ENCODE peak calls at places on chromosome 5, in six cellular contexts. O is HFF-Myc, S is hepatocyte, A is K562, V is astrocyte of the cerebellum, U is cardiac muscle cell. X is an unnamed sample.

GRCh38 chr5:73447234-73448071 is 1.1 kb downstream of the FOXD1 start:
- DNase-seq in O (no peak), S (peak; percentile 54), A (peak; percentile 63), V (no peak), U (peak; percentile 31), X (no peak)

GRCh38 chr5:72451771-72452505 is 55.3 kb downstream of the ZNF366 start:
- DNase-seq in O (no peak), S (peak; percentile 53), A (no peak), V (peak; percentile 81), U (peak; percentile 99), X (peak; percentile 92)

GRCh38 chr5:56012281-56012963 is 17.7 kb upstream of the IL6ST start:
- DNase-seq in O (peak; percentile 63), S (no peak), A (no peak), V (no peak), U (peak; percentile 76), X (no peak)

GRCh38 chr5:139691275-139691629 is 43.1 kb downstream of the CXXC5 start:
- DNase-seq in O (no peak), S (no peak), A (no peak), V (no peak), U (no peak), X (no peak)

GRCh38 chr5:78638423-78638822 is 10.1 kb downstream of the LHFPL2 start:
- DNase-seq in O (peak; percentile 89), S (peak; percentile 86), A (no peak), V (peak; percentile 67), U (peak; percentile 92), X (peak; percentile 87)

GRCh38 chr5:151620463-151620844 is 29.3 kb upstream of the FAT2 start:
- DNase-seq in O (no peak), S (no peak), A (no peak), V (no peak), U (no peak), X (no peak)

GRCh38 chr5:171667341-171668096 is 118.1 kb upstream of the SMIM23 start:
- DNase-seq in O (peak; percentile 79), S (peak; percentile 55), A (no peak), V (peak; percentile 94), U (peak; percentile 88), X (peak; percentile 50)

GRCh38 chr5:135238622-135239460 is 160.2 kb downstream of the MACROH2A1 start:
- DNase-seq in O (no peak), S (no peak), A (no peak), V (no peak), U (no peak), X (no peak)

GRCh38 chr5:9354336-9355081 is 191.4 kb downstream of the SEMA5A start:
- DNase-seq in O (no peak), S (no peak), A (no peak), V (no peak), U (no peak), X (no peak)

GRCh38 chr5:22852807-22853670 is at the start of gene CDH12:
- DNase-seq in O (no peak), S (peak; percentile 26), A (no peak), V (no peak), U (no peak), X (no peak)

GRCh38 chr5:1547236-1547635 is 23.5 kb upstream of the LPCAT1 start:
- DNase-seq in O (no peak), S (no peak), A (no peak), V (no peak), U (no peak), X (no peak)

GRCh38 chr5:92979716-92980115 is 601.3 kb downstream of the NR2F1-AS1 start:
- DNase-seq in O (no peak), S (no peak), A (no peak), V (no peak), U (no peak), X (no peak)

GRCh38 chr5:157283434-157283833 is 17.5 kb downstream of the CYFIP2 start:
- DNase-seq in O (no peak), S (no peak), A (no peak), V (no peak), U (no peak), X (no peak)

GRCh38 chr5:160054831-160055230 is 45.9 kb downstream of the TTC1 start:
- DNase-seq in O (no peak), S (peak; percentile 65), A (peak; percentile 35), V (no peak), U (no peak), X (no peak)

GRCh38 chr5:2194949-2195348 is 312.2 kb upstream of the IRX4 start:
- DNase-seq in O (no peak), S (no peak), A (no peak), V (no peak), U (no peak), X (no peak)

GRCh38 chr5:128228506-128228905 is 144.9 kb downstream of the SLC12A2 start:
- DNase-seq in O (peak; percentile 55), S (no peak), A (no peak), V (peak; percentile 75), U (peak; percentile 58), X (no peak)

GRCh38 chr5:76367623-76368366 is 35.3 kb upstream of the IQGAP2 start:
- DNase-seq in O (no peak), S (no peak), A (peak; percentile 43), V (no peak), U (no peak), X (no peak)

GRCh38 chr5:167766957-167767356 is 524.5 kb upstream of the WWC1 start:
- DNase-seq in O (no peak), S (no peak), A (no peak), V (no peak), U (no peak), X (no peak)

GRCh38 chr5:72018158-72018803 is 89.0 kb upstream of the MAP1B start:
- DNase-seq in O (peak; percentile 86), S (peak; percentile 67), A (peak; percentile 69), V (no peak), U (peak; percentile 63), X (no peak)

GRCh38 chr5:55601209-55601618 is 66.5 kb upstream of the PLPP1 start:
- DNase-seq in O (peak; percentile 82), S (peak; percentile 87), A (no peak), V (peak; percentile 46), U (peak; percentile 79), X (no peak)

GRCh38 chr5:30505014-30505886 is 688.2 kb upstream of the CDH6 start:
- DNase-seq in O (no peak), S (no peak), A (no peak), V (peak; percentile 34), U (peak; percentile 0), X (no peak)

GRCh38 chr5:66643383-66643782 is 47.2 kb downstream of the MAST4 start:
- DNase-seq in O (no peak), S (no peak), A (no peak), V (no peak), U (no peak), X (no peak)

GRCh38 chr5:520196-520849 is 3.9 kb downstream of the SLC9A3 start:
- DNase-seq in O (no peak), S (no peak), A (no peak), V (no peak), U (no peak), X (no peak)
- TF ChIP-seq CTCF in O (no peak), S (no peak), A (no peak), V (no peak), U (no peak), X (no peak)

GRCh38 chr5:178433273-178433775 is 156.9 kb downstream of the COL23A1 start:
- DNase-seq in O (no peak), S (no peak), A (no peak), V (no peak), U (no peak), X (no peak)

GRCh38 chr5:178435321-178436238 is 154.6 kb downstream of the COL23A1 start:
- DNase-seq in O (no peak), S (no peak), A (no peak), V (no peak), U (no peak), X (no peak)

GRCh38 chr5:178434851-178435250 is 155.3 kb downstream of the COL23A1 start:
- DNase-seq in O (no peak), S (no peak), A (no peak), V (no peak), U (no peak), X (no peak)

GRCh38 chr5:178432421-178433272 is 157.5 kb downstream of the COL23A1 start:
- DNase-seq in O (no peak), S (no peak), A (no peak), V (no peak), U (no peak), X (no peak)

DNA sequence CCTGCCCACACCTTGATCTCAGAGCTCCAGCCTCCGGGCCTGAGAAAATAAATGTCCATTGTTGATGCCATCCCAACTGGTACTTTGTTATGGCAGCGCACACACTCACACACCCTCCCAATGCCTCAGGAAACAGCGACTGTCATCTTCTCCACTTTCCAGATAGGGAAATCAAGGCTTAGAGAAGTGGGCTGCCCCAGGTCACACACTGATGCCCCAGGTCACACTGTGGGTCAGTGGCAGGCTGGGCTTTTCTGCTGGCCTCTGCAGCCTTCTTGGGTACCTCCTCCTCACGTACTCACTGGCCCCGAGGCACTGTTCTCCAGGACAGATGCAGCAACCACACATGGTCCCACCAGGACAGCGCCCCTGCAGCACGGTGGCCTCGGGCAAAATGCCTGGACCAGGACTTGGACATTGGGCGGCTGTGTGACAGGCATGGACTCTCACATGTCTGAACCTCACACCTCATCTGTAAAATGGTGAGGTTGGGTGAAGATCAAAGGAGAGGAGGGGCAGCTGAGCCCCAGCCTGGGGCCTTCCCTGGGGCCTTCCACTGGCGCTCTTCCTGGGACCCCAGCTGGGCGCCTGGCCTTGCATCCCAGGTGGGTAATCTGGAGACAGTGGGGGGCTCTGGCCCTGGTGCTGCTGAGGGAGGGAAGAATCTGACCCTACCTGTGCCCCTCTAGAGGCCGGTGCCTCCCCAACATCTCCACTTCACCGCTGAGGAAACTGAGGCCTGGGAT is 156.0 kb downstream of the COL23A1 start:
- DNase-seq in O (no peak), S (no peak), A (no peak), V (no peak), U (no peak), X (no peak)
- H3K4me3 ChIP-seq in O (no peak overlapping the region), S (no peak overlapping the region), A (no peak overlapping the region), V (no peak overlapping the region), U (no peak overlapping the region), X (no peak overlapping the region)

GRCh38 chr5:32116574-32117313 is 57.4 kb downstream of the GOLPH3 start:
- DNase-seq in O (no peak), S (no peak), A (no peak), V (no peak), U (no peak), X (no peak)

GRCh38 chr5:32110081-32110696 is 63.9 kb downstream of the GOLPH3 start:
- DNase-seq in O (no peak), S (no peak), A (no peak), V (no peak), U (peak; percentile 16), X (no peak)

DNA sequence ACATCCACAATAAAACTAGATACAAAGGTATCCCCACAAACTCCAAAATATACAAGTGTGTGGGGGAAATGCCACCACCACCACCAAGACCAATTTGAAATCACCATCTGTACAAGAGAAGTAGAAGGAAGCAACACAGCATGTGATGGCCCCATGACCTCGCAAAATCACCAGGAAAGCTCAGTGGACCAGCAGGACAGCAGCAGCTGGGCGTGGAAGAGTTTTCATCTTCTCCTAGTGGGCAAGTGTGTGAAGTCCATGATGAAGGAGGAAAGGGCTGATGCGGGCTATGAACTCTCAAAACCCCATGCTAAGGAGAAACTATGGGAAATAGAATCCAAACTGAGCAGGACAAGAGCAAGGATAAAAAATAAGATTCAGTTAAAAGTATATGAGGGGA is 58.1 kb downstream of the GOLPH3 start:
- DNase-seq in O (no peak), S (no peak), A (no peak), V (no peak), U (no peak), X (no peak)
- TF ChIP-seq CTCF in O (no peak), S (no peak), A (no peak), V (no peak), U (no peak), X (no peak)

GRCh38 chr5:180799902-180800801 is 2.5 kb downstream of the MGAT1 start:
- DNase-seq in O (no peak), S (no peak), A (peak; percentile 35), V (no peak), U (peak; percentile 53), X (peak; percentile 54)
- H3K4me3 ChIP-seq in O (no peak overlapping the region), S (no peak overlapping the region), A (no peak overlapping the region), V (no peak overlapping the region), U (no peak overlapping the region), X (no peak overlapping the region)

X was measured in AG09309.